ENCODE peak calls at places on chromosomes 3 and 15, in four cellular contexts. T is M059J; Q is activated CD4-positive, alpha-beta T cell treated with anti-CD3 and anti-CD28 coated beads, Interleukin-2, amount 50 U/mL, for 1 hour; F is astrocyte of the spinal cord. I is an unnamed sample.

GRCh38 chr3:64612916-64613526 is 74.8 kb downstream of the ADAMTS9 start:
- DNase-seq in T (no peak), Q (no peak), F (no peak), I (no peak)

GRCh38 chr3:178195824-178196223 is 340.4 kb upstream of the KCNMB2 start:
- DNase-seq in T (peak), Q (no peak), F (peak), I (no peak)

GRCh38 chr3:46660003-46660402 is 33.5 kb downstream of the ALS2CL start:
- DNase-seq in T (peak), Q (no peak), F (no peak), I (no peak)

GRCh38 chr3:114214542-114215341 is 22.6 kb downstream of the ZNF80 start:
- DNase-seq in T (no peak), Q (peak), F (peak), I (peak)

GRCh38 chr3:134445631-134446030 is 40.2 kb downstream of the ANAPC13 start:
- DNase-seq in T (peak), Q (no peak), F (peak), I (no peak)

GRCh38 chr3:146532406-146532805 is 12.0 kb downstream of the PLSCR1 start:
- DNase-seq in T (no peak), Q (no peak), F (no peak), I (no peak)

GRCh38 chr15:70758790-70759462 is 4.4 kb downstream of the UACA start:
- DNase-seq in T (peak), Q (no peak), F (no peak), I (no peak)

GRCh38 chr15:33115191-33115861 is 79.2 kb downstream of the FMN1 start:
- DNase-seq in T (no peak), Q (no peak), F (no peak), I (no peak)

GRCh38 chr3:127385540-127385870 is 97.7 kb upstream of the PRR20G start:
- DNase-seq in T (no peak), Q (no peak), F (no peak), I (no peak)

GRCh38 chr15:67076147-67076843 is 10.9 kb downstream of the SMAD3 start:
- DNase-seq in T (peak), Q (no peak), F (peak), I (peak)

GRCh38 chr3:55678521-55679216 is 191.6 kb upstream of the WNT5A start:
- DNase-seq in T (no peak), Q (no peak), F (no peak), I (no peak)

GRCh38 chr3:123336001-123336400 is 112.9 kb downstream of the ADCY5 start:
- DNase-seq in T (no peak), Q (no peak), F (no peak), I (no peak)

GRCh38 chr3:62186967-62187366 is 186.4 kb downstream of the FEZF2 start:
- DNase-seq in T (no peak), Q (no peak), F (peak), I (peak)

GRCh38 chr3:134809412-134810051 is 14.5 kb downstream of the EPHB1 start:
- DNase-seq in T (no peak), Q (no peak), F (no peak), I (no peak)

GRCh38 chr15:30999729-31000128 is 8.3 kb upstream of the MTMR10 start:
- DNase-seq in T (no peak), Q (no peak), F (no peak), I (no peak)

GRCh38 chr15:69980311-69981059 is 117.2 kb downstream of the TLE3 start:
- DNase-seq in T (no peak), Q (no peak), F (no peak), I (peak)

GRCh38 chr3:23800731-23801130 is 5.0 kb upstream of the UBE2E1 start:
- DNase-seq in T (peak), Q (no peak), F (peak), I (peak)

GRCh38 chr3:57815034-57815433 is 58.9 kb downstream of the SLMAP start:
- DNase-seq in T (no peak), Q (peak), F (no peak), I (no peak)

GRCh38 chr3:182738583-182739514 is 54.5 kb upstream of the ATP11B start:
- DNase-seq in T (no peak), Q (no peak), F (no peak), I (no peak)

GRCh38 chr3:65905648-65906211 is 133.0 kb downstream of the MAGI1 start:
- DNase-seq in T (no peak), Q (no peak), F (no peak), I (no peak)

GRCh38 chr3:27939940-27940339 is 217.8 kb upstream of the EOMES start:
- DNase-seq in T (peak), Q (no peak), F (peak), I (no peak)

GRCh38 chr3:107217161-107217560 is 160.1 kb upstream of the CCDC54 start:
- DNase-seq in T (peak), Q (no peak), F (peak), I (no peak)

GRCh38 chr3:69791919-69792399 is 52.7 kb downstream of the MITF start:
- DNase-seq in T (peak), Q (no peak), F (peak), I (peak)

GRCh38 chr3:130992344-130992743 is 34.3 kb downstream of the ASTE1 start:
- DNase-seq in T (no peak), Q (no peak), F (no peak), I (no peak)